ENCODE peak calls at places on chromosome 21, in six cellular contexts. One of them, this sample, is unnamed.

GRCh38 chr21:19328954-19329353 is 925.4 kb upstream of the TMPRSS15 start:
- DNase-seq in HCT116: no peak
- DNase-seq in suprapubic skin: no peak
- DNase-seq in prostate gland: no peak
- DNase-seq in breast epithelium: no peak
- DNase-seq in GM12878: no peak
- DNase-seq in this sample: no peak

GRCh38 chr21:46600978-46601377 is 3.9 kb downstream of the S100B start:
- DNase-seq in suprapubic skin: no peak
- DNase-seq in breast epithelium: no peak
- DNase-seq in GM12878: no peak
- DNase-seq in HCT116: no peak
- DNase-seq in prostate gland: no peak
- DNase-seq in this sample: no peak

GRCh38 chr21:33115586-33116541 is 45.9 kb downstream of the OLIG1 start:
- DNase-seq in HCT116: no peak
- DNase-seq in prostate gland: no peak
- DNase-seq in suprapubic skin: no peak
- DNase-seq in GM12878: no peak
- DNase-seq in breast epithelium: peak; percentile 22
- DNase-seq in this sample: peak; percentile 19

GRCh38 chr21:31442339-31442738 is 98.3 kb upstream of the TIAM1 start:
- DNase-seq in prostate gland: no peak
- DNase-seq in HCT116: no peak
- DNase-seq in suprapubic skin: no peak
- DNase-seq in breast epithelium: no peak
- DNase-seq in GM12878: no peak
- DNase-seq in this sample: no peak

GRCh38 chr21:33761104-33762036 is 119.1 kb downstream of the ITSN1 start:
- DNase-seq in GM12878: no peak
- DNase-seq in prostate gland: no peak
- DNase-seq in breast epithelium: no peak
- DNase-seq in HCT116: peak; percentile 66
- DNase-seq in suprapubic skin: no peak
- DNase-seq in this sample: peak; percentile 51

GRCh38 chr21:32962286-32962685 is 63.4 kb upstream of the OLIG2 start:
- DNase-seq in GM12878: no peak
- DNase-seq in suprapubic skin: no peak
- DNase-seq in breast epithelium: no peak
- DNase-seq in HCT116: no peak
- DNase-seq in prostate gland: no peak
- DNase-seq in this sample: no peak

GRCh38 chr21:14290584-14290983 is 74.6 kb downstream of the RBM11 start:
- DNase-seq in suprapubic skin: no peak
- DNase-seq in prostate gland: no peak
- DNase-seq in GM12878: no peak
- DNase-seq in breast epithelium: no peak
- DNase-seq in HCT116: no peak
- DNase-seq in this sample: no peak

GRCh38 chr21:15063081-15063820 is 1.5 kb downstream of the NRIP1 start:
- DNase-seq in breast epithelium: no peak
- DNase-seq in suprapubic skin: no peak
- DNase-seq in GM12878: no peak
- DNase-seq in prostate gland: no peak
- DNase-seq in HCT116: no peak
- DNase-seq in this sample: no peak

GRCh38 chr21:26070822-26071425 is 99.6 kb downstream of the APP start:
- DNase-seq in GM12878: no peak
- DNase-seq in suprapubic skin: no peak
- DNase-seq in breast epithelium: no peak
- DNase-seq in HCT116: no peak
- DNase-seq in prostate gland: no peak
- DNase-seq in this sample: no peak

GRCh38 chr21:33441489-33442477 is 38.0 kb downstream of the TMEM50B start:
- DNase-seq in GM12878: peak; percentile 91
- DNase-seq in breast epithelium: peak; percentile 19
- DNase-seq in HCT116: no peak
- DNase-seq in suprapubic skin: no peak
- DNase-seq in prostate gland: no peak
- DNase-seq in this sample: no peak

GRCh38 chr21:25396135-25396711 is 211.1 kb downstream of the MRPL39 start:
- DNase-seq in breast epithelium: no peak
- DNase-seq in GM12878: peak; percentile 88
- DNase-seq in HCT116: no peak
- DNase-seq in suprapubic skin: no peak
- DNase-seq in prostate gland: no peak
- DNase-seq in this sample: no peak

GRCh38 chr21:29096619-29097018 is 23.2 kb upstream of the CCT8 start:
- DNase-seq in GM12878: no peak
- DNase-seq in breast epithelium: no peak
- DNase-seq in prostate gland: no peak
- DNase-seq in suprapubic skin: no peak
- DNase-seq in HCT116: no peak
- DNase-seq in this sample: peak; percentile 51

GRCh38 chr21:46439906-46440305 is 18.8 kb upstream of the DIP2A start:
- DNase-seq in GM12878: no peak
- DNase-seq in breast epithelium: no peak
- DNase-seq in suprapubic skin: no peak
- DNase-seq in prostate gland: no peak
- DNase-seq in HCT116: no peak
- DNase-seq in this sample: no peak

GRCh38 chr21:31252611-31253010 is 91.5 kb downstream of the TIAM1 start:
- DNase-seq in GM12878: no peak
- DNase-seq in HCT116: no peak
- DNase-seq in breast epithelium: no peak
- DNase-seq in prostate gland: no peak
- DNase-seq in suprapubic skin: no peak
- DNase-seq in this sample: no peak

GRCh38 chr21:34018910-34019309 is 54.5 kb upstream of the MRPS6 start:
- DNase-seq in GM12878: peak; percentile 63
- DNase-seq in prostate gland: no peak
- DNase-seq in HCT116: no peak
- DNase-seq in suprapubic skin: no peak
- DNase-seq in breast epithelium: no peak
- DNase-seq in this sample: no peak

GRCh38 chr21:27796106-27796505 is 829.2 kb upstream of the ADAMTS5 start:
- DNase-seq in GM12878: no peak
- DNase-seq in prostate gland: no peak
- DNase-seq in suprapubic skin: no peak
- DNase-seq in HCT116: no peak
- DNase-seq in breast epithelium: no peak
- DNase-seq in this sample: no peak

GRCh38 chr21:15191342-15191741 is 126.5 kb upstream of the NRIP1 start:
- DNase-seq in breast epithelium: no peak
- DNase-seq in GM12878: no peak
- DNase-seq in HCT116: no peak
- DNase-seq in suprapubic skin: no peak
- DNase-seq in prostate gland: no peak
- DNase-seq in this sample: no peak

GRCh38 chr21:36735201-36735515 is 36.2 kb downstream of the SIM2 start:
- DNase-seq in suprapubic skin: no peak
- DNase-seq in breast epithelium: no peak
- DNase-seq in HCT116: no peak
- DNase-seq in GM12878: no peak
- DNase-seq in prostate gland: no peak
- DNase-seq in this sample: no peak

GRCh38 chr21:31688603-31689368 is 29.3 kb downstream of the SOD1 start:
- DNase-seq in GM12878: no peak
- DNase-seq in suprapubic skin: no peak
- DNase-seq in breast epithelium: no peak
- DNase-seq in HCT116: no peak
- DNase-seq in prostate gland: no peak
- DNase-seq in this sample: no peak

GRCh38 chr21:19340954-19341353 is 937.4 kb upstream of the TMPRSS15 start:
- DNase-seq in HCT116: no peak
- DNase-seq in suprapubic skin: no peak
- DNase-seq in GM12878: no peak
- DNase-seq in breast epithelium: no peak
- DNase-seq in prostate gland: no peak
- DNase-seq in this sample: no peak

GRCh38 chr21:45433911-45434644 is 29.1 kb downstream of the COL18A1 start:
- DNase-seq in breast epithelium: no peak
- DNase-seq in prostate gland: no peak
- DNase-seq in suprapubic skin: no peak
- DNase-seq in HCT116: no peak
- DNase-seq in GM12878: no peak
- DNase-seq in this sample: no peak
- TF ChIP-seq POLR2AphosphoS5 in breast epithelium: no peak
- TF ChIP-seq POLR2AphosphoS5 in prostate gland: no peak
- TF ChIP-seq POLR2AphosphoS5 in suprapubic skin: no peak
- TF ChIP-seq POLR2AphosphoS5 in HCT116: no peak
- TF ChIP-seq POLR2AphosphoS5 in GM12878: no peak
- TF ChIP-seq POLR2AphosphoS5 in this sample: no peak

GRCh38 chr21:42146821-42147220 is 72.1 kb upstream of the ABCG1 start:
- DNase-seq in suprapubic skin: peak; percentile 77
- DNase-seq in breast epithelium: no peak
- DNase-seq in prostate gland: no peak
- DNase-seq in HCT116: no peak
- DNase-seq in GM12878: no peak
- DNase-seq in this sample: no peak

GRCh38 chr21:42144221-42144620 is 73.1 kb downstream of the UMODL1 start:
- DNase-seq in GM12878: no peak
- DNase-seq in HCT116: no peak
- DNase-seq in prostate gland: no peak
- DNase-seq in suprapubic skin: no peak
- DNase-seq in breast epithelium: no peak
- DNase-seq in this sample: no peak

GRCh38 chr21:42144679-42145568 is 73.8 kb downstream of the UMODL1 start:
- DNase-seq in prostate gland: no peak
- DNase-seq in breast epithelium: no peak
- DNase-seq in HCT116: no peak
- DNase-seq in suprapubic skin: no peak
- DNase-seq in GM12878: no peak
- DNase-seq in this sample: no peak

GRCh38 chr21:42146251-42146805 is 72.6 kb upstream of the ABCG1 start:
- DNase-seq in prostate gland: no peak
- DNase-seq in suprapubic skin: no peak
- DNase-seq in HCT116: no peak
- DNase-seq in breast epithelium: no peak
- DNase-seq in GM12878: no peak
- DNase-seq in this sample: no peak

DNA sequence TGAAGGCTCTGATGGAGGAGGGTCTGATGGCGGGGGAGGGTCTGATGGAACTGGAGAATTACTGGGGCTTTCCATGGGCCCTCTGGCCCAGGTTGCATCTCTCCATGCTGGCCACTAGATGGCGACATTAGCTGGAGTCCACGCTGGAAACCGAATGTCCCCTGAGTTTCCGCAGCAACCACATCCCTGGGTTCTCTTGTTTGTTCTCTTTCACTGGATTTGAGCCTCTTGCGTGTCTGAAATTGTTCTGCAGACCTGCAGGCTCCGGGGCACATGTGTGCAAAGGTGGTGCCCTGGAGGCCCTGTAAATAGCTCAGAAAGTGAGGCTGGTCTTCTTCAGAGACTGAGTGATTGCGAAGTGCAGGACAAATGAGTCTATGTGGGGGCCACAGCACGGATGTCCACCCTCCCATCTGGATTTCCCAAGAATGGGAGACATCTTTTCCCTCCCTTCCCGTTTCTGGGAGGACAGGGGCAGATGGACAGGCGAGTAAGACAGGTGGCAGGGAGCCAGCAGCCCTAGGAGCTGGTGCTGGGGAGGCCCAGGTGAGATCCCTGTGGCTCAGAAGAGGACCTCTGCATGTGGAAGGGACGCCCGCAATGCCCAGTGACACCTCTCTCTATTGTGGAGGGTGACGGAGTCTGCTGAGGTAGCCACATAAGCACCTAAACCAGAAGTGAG is 73.2 kb upstream of the ABCG1 start:
- DNase-seq in suprapubic skin: peak; percentile 81
- DNase-seq in HCT116: peak; percentile 21
- DNase-seq in prostate gland: peak; percentile 54
- DNase-seq in GM12878: peak; percentile 17
- DNase-seq in breast epithelium: peak; percentile 37
- DNase-seq in this sample: peak; percentile 24
- TF ChIP-seq CTCF in suprapubic skin: peak; percentile 88
- TF ChIP-seq CTCF in HCT116: peak; percentile 72
- TF ChIP-seq CTCF in prostate gland: peak; percentile 94
- TF ChIP-seq CTCF in GM12878: peak; percentile 91
- TF ChIP-seq CTCF in breast epithelium: peak; percentile 85
- TF ChIP-seq CTCF in this sample: peak; percentile 93

GRCh38 chr21:44760376-44760775 is 41.2 kb downstream of the UBE2G2 start:
- DNase-seq in GM12878: no peak
- DNase-seq in HCT116: no peak
- DNase-seq in suprapubic skin: peak; percentile 74
- DNase-seq in breast epithelium: no peak
- DNase-seq in prostate gland: no peak
- DNase-seq in this sample: no peak
- TF ChIP-seq POLR2AphosphoS5 in GM12878: no peak
- TF ChIP-seq POLR2AphosphoS5 in HCT116: no peak
- TF ChIP-seq POLR2AphosphoS5 in suprapubic skin: no peak
- TF ChIP-seq POLR2AphosphoS5 in breast epithelium: no peak
- TF ChIP-seq POLR2AphosphoS5 in prostate gland: no peak
- TF ChIP-seq POLR2AphosphoS5 in this sample: no peak

DNA sequence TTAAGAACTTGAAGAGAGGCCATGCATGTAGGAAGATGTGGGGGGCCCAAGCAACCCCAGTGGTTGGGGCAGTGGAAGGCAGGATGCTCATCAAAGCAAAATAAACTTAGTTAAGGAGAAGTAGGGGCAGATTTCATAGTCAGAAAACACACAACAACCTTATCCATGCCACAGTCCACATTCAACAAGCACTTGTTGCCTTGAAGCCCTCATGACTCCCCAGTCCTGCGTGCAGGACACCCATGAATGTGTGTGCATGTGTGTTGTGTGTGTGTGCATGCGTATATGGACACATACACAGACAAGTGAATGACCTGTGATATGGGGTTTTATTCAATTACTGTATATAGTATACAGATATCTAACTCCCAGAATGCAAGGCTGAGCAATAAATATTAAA is 186.9 kb downstream of the PSMG1 start:
- DNase-seq in suprapubic skin: no peak
- DNase-seq in GM12878: no peak
- DNase-seq in prostate gland: no peak
- DNase-seq in HCT116: no peak
- DNase-seq in breast epithelium: no peak
- DNase-seq in this sample: no peak
- TF ChIP-seq CTCF in suprapubic skin: no peak
- TF ChIP-seq CTCF in GM12878: no peak
- TF ChIP-seq CTCF in prostate gland: no peak
- TF ChIP-seq CTCF in HCT116: no peak
- TF ChIP-seq CTCF in breast epithelium: no peak
- TF ChIP-seq CTCF in this sample: no peak

GRCh38 chr21:41130883-41131282 is 37.1 kb upstream of the BACE2 start:
- DNase-seq in GM12878: no peak
- DNase-seq in prostate gland: no peak
- DNase-seq in breast epithelium: no peak
- DNase-seq in suprapubic skin: no peak
- DNase-seq in HCT116: no peak
- DNase-seq in this sample: no peak

GRCh38 chr21:41133896-41134522 is 34.0 kb upstream of the BACE2 start:
- DNase-seq in breast epithelium: no peak
- DNase-seq in suprapubic skin: no peak
- DNase-seq in HCT116: peak; percentile 39
- DNase-seq in GM12878: no peak
- DNase-seq in prostate gland: no peak
- DNase-seq in this sample: no peak

GRCh38 chr21:41124626-41125240 is 43.2 kb upstream of the BACE2 start:
- DNase-seq in breast epithelium: peak; percentile 19
- DNase-seq in GM12878: no peak
- DNase-seq in suprapubic skin: no peak
- DNase-seq in HCT116: no peak
- DNase-seq in prostate gland: no peak
- DNase-seq in this sample: no peak

GRCh38 chr21:41128981-41129380 is 39.0 kb upstream of the BACE2 start:
- DNase-seq in suprapubic skin: no peak
- DNase-seq in GM12878: no peak
- DNase-seq in breast epithelium: no peak
- DNase-seq in prostate gland: no peak
- DNase-seq in HCT116: no peak
- DNase-seq in this sample: no peak
- TF ChIP-seq POLR2AphosphoS5 in suprapubic skin: no peak
- TF ChIP-seq POLR2AphosphoS5 in GM12878: no peak
- TF ChIP-seq POLR2AphosphoS5 in breast epithelium: no peak
- TF ChIP-seq POLR2AphosphoS5 in prostate gland: no peak
- TF ChIP-seq POLR2AphosphoS5 in HCT116: no peak
- TF ChIP-seq POLR2AphosphoS5 in this sample: no peak

This sample was measured in HL-60.